ENCODE peak calls at places on chromosomes 7 and 10, in six cellular contexts. S is aorta; R is activated naive CD8-positive, alpha-beta T cell treated with anti-CD3 and anti-CD28 coated beads, Interleukin-2, amount 50 U/mL, for 24 hours; P is sciatic nerve; H is T-cell; I is memory B cell. J is an unnamed sample.

GRCh38 chr10:24437302-24437701 is 228.4 kb downstream of the KIAA1217 start:
- ATAC-seq in S (no peak), R (no peak), P (no peak), H (no peak), I (no peak), J (no peak)

GRCh38 chr7:135817576-135817975 is 69.0 kb upstream of the FAM180A start:
- ATAC-seq in S (no peak), R (no peak), P (no peak), H (no peak), I (no peak), J (no peak)

GRCh38 chr10:12193193-12193592 is 2.5 kb downstream of the NUDT5 start:
- ATAC-seq in S (no peak), R (no peak), P (no peak), H (no peak), I (no peak), J (no peak)

GRCh38 chr10:122786269-122786668 is 59.4 kb downstream of the CUZD1 start:
- ATAC-seq in S (no peak), R (no peak), P (no peak), H (no peak), I (no peak), J (no peak)

GRCh38 chr10:43628956-43629355 is 19.7 kb downstream of the ZNF32 start:
- ATAC-seq in S (no peak), R (no peak), P (no peak), H (no peak), I (no peak), J (no peak)

GRCh38 chr7:114415054-114415997 is 711 bp downstream of the FOXP2 start:
- ATAC-seq in S (peak; percentile 8), R (no peak), P (peak; percentile 44), H (no peak), I (no peak), J (no peak)

GRCh38 chr10:4941540-4942330 is 21.5 kb upstream of the AKR1C1 start:
- ATAC-seq in S (peak; percentile 49), R (no peak), P (peak; percentile 49), H (no peak), I (no peak), J (no peak)

GRCh38 chr7:151115121-151115835 is 29.0 kb downstream of the AGAP3 start:
- ATAC-seq in S (no peak), R (peak; percentile 29), P (no peak), H (peak; percentile 52), I (peak; percentile 49), J (peak; percentile 58)

GRCh38 chr7:137980308-137980707 is 21.6 kb downstream of the CREB3L2 start:
- ATAC-seq in S (no peak), R (no peak), P (no peak), H (no peak), I (no peak), J (no peak)

GRCh38 chr7:99112097-99112496 is 31.8 kb downstream of the SMURF1 start:
- ATAC-seq in S (no peak), R (no peak), P (no peak), H (peak; percentile 56), I (peak; percentile 88), J (peak; percentile 39)

GRCh38 chr10:11864727-11865126 is 41.6 kb downstream of the PROSER2 start:
- ATAC-seq in S (no peak), R (no peak), P (no peak), H (no peak), I (no peak), J (no peak)

GRCh38 chr10:19250542-19250941 is 201.9 kb downstream of the MALRD1 start:
- ATAC-seq in S (no peak), R (no peak), P (no peak), H (no peak), I (no peak), J (no peak)

GRCh38 chr10:12221323-12222298 is 25.6 kb downstream of the CDC123 start:
- ATAC-seq in S (peak; percentile 44), R (no peak), P (no peak), H (no peak), I (no peak), J (no peak)

GRCh38 chr10:62056660-62057059 is 155.2 kb downstream of the ARID5B start:
- ATAC-seq in S (peak; percentile 7), R (no peak), P (peak; percentile 6), H (no peak), I (no peak), J (no peak)

GRCh38 chr10:77245953-77246352 is 391.7 kb downstream of the KCNMA1 start:
- ATAC-seq in S (peak; percentile 62), R (no peak), P (peak; percentile 74), H (no peak), I (no peak), J (no peak)

GRCh38 chr7:43096875-43097274 is 15.6 kb upstream of the HECW1 start:
- ATAC-seq in S (no peak), R (no peak), P (no peak), H (no peak), I (no peak), J (no peak)

GRCh38 chr7:2059964-2060700 is 172.6 kb downstream of the MAD1L1 start:
- ATAC-seq in S (no peak), R (no peak), P (no peak), H (no peak), I (no peak), J (no peak)

GRCh38 chr7:4191046-4191445 is 491.0 kb upstream of the FOXK1 start:
- ATAC-seq in S (no peak), R (no peak), P (peak; percentile 19), H (no peak), I (no peak), J (no peak)

GRCh38 chr10:98260752-98261151 is 7.2 kb downstream of the LOXL4 start:
- ATAC-seq in S (no peak), R (peak; percentile 10), P (no peak), H (no peak), I (no peak), J (no peak)

GRCh38 chr10:122388287-122388997 is 13.9 kb downstream of the PLEKHA1 start:
- ATAC-seq in S (no peak), R (peak; percentile 88), P (no peak), H (no peak), I (no peak), J (peak; percentile 95)

GRCh38 chr7:29282819-29283414 is 88.3 kb downstream of the CHN2 start:
- ATAC-seq in S (no peak), R (no peak), P (no peak), H (no peak), I (peak; percentile 77), J (no peak)

GRCh38 chr7:151000886-151001495 is 10.2 kb downstream of the NOS3 start:
- ATAC-seq in S (no peak), R (no peak), P (no peak), H (no peak), I (no peak), J (no peak)

GRCh38 chr10:75547391-75548298 is 116.2 kb downstream of the LRMDA start:
- ATAC-seq in S (no peak), R (peak; percentile 28), P (no peak), H (no peak), I (no peak), J (no peak)

GRCh38 chr7:27192546-27193334 is 7.2 kb downstream of the HOXA13 start:
- ATAC-seq in S (peak; percentile 41), R (peak; percentile 50), P (peak; percentile 33), H (peak; percentile 43), I (peak; percentile 46), J (peak; percentile 28)

GRCh38 chr7:36279251-36279925 is 110.3 kb upstream of the ANLN start:
- ATAC-seq in S (no peak), R (peak; percentile 10), P (no peak), H (no peak), I (no peak), J (peak; percentile 49)

GRCh38 chr7:95899919-95900513 is 127.7 kb downstream of the DYNC1I1 start:
- ATAC-seq in S (no peak), R (no peak), P (peak; percentile 49), H (no peak), I (no peak), J (no peak)

GRCh38 chr10:133039823-133040704 is 47.7 kb upstream of the ADGRA1 start:
- ATAC-seq in S (no peak), R (no peak), P (no peak), H (no peak), I (no peak), J (no peak)